ENCODE peak calls at places on chromosomes 16 and 17, in eight cellular contexts. O, Y, K, A, P, X, H and U are unnamed samples.

GRCh38 chr16:85627102-85627834 is 14.1 kb downstream of the GSE1 start:
- DNase-seq in O (no peak), Y (no peak), K (no peak), A (no peak), P (no peak), X (no peak), H (no peak), U (no peak)

GRCh38 chr17:37382056-37382455 is 6.3 kb downstream of the C17orf78 start:
- DNase-seq in O (no peak), Y (no peak), K (no peak), A (no peak), P (no peak), X (no peak), H (no peak), U (no peak)

GRCh38 chr17:56185491-56185890 is 32.2 kb downstream of the ANKFN1 start:
- DNase-seq in O (no peak), Y (no peak), K (no peak), A (no peak), P (no peak), X (no peak), H (no peak), U (no peak)

GRCh38 chr16:3608069-3608468 is 3.3 kb downstream of the SLX4 start:
- DNase-seq in O (no peak), Y (no peak), K (no peak), A (no peak), P (no peak), X (no peak), H (no peak), U (no peak)

GRCh38 chr17:72297326-72298115 is 176.7 kb downstream of the SOX9 start:
- DNase-seq in O (no peak), Y (no peak), K (no peak), A (no peak), P (peak), X (no peak), H (peak), U (no peak)

GRCh38 chr16:13453325-13453724 is 466.6 kb upstream of the ERCC4 start:
- DNase-seq in O (peak), Y (no peak), K (no peak), A (no peak), P (no peak), X (no peak), H (no peak), U (no peak)

GRCh38 chr16:81094771-81095251 is 1.4 kb downstream of the GCSH start:
- DNase-seq in O (no peak), Y (no peak), K (no peak), A (no peak), P (no peak), X (no peak), H (no peak), U (peak)

GRCh38 chr16:4660454-4661007 is 32.8 kb upstream of the NUDT16L1 start:
- DNase-seq in O (peak), Y (no peak), K (peak), A (peak), P (no peak), X (no peak), H (no peak), U (peak)

GRCh38 chr16:4090476-4090875 is 25.8 kb downstream of the ADCY9 start:
- DNase-seq in O (peak), Y (no peak), K (peak), A (no peak), P (no peak), X (no peak), H (no peak), U (peak)

GRCh38 chr16:88951989-88952388 is 25.0 kb downstream of the CBFA2T3 start:
- DNase-seq in O (no peak), Y (no peak), K (no peak), A (no peak), P (no peak), X (no peak), H (no peak), U (no peak)

GRCh38 chr16:72481419-72481818 is 309.5 kb upstream of the PMFBP1 start:
- DNase-seq in O (no peak), Y (no peak), K (no peak), A (no peak), P (no peak), X (no peak), H (no peak), U (no peak)

GRCh38 chr17:71409712-71410111 is 711.1 kb upstream of the SOX9 start:
- DNase-seq in O (no peak), Y (no peak), K (no peak), A (no peak), P (no peak), X (no peak), H (no peak), U (no peak)

GRCh38 chr17:14359251-14359939 is 58.5 kb downstream of the HS3ST3B1 start:
- DNase-seq in O (peak), Y (no peak), K (no peak), A (no peak), P (no peak), X (no peak), H (no peak), U (no peak)

GRCh38 chr16:78216166-78216745 is 116.8 kb downstream of the WWOX start:
- DNase-seq in O (no peak), Y (no peak), K (no peak), A (no peak), P (no peak), X (no peak), H (no peak), U (no peak)

GRCh38 chr16:4086153-4086552 is 30.1 kb downstream of the ADCY9 start:
- DNase-seq in O (no peak), Y (no peak), K (peak), A (no peak), P (no peak), X (no peak), H (no peak), U (no peak)

GRCh38 chr16:69772560-69773254 is 10.6 kb downstream of the WWP2 start:
- DNase-seq in O (no peak), Y (no peak), K (no peak), A (no peak), P (no peak), X (no peak), H (no peak), U (no peak)

GRCh38 chr16:81148277-81148676 is 52.1 kb upstream of the GCSH start:
- DNase-seq in O (no peak), Y (no peak), K (no peak), A (no peak), P (no peak), X (no peak), H (no peak), U (no peak)

GRCh38 chr17:13030459-13031305 is 12.9 kb upstream of the ELAC2 start:
- DNase-seq in O (peak), Y (no peak), K (peak), A (peak), P (no peak), X (no peak), H (peak), U (no peak)

GRCh38 chr17:83084621-83085056 is 5.2 kb downstream of the METRNL start:
- DNase-seq in O (no peak), Y (no peak), K (peak), A (no peak), P (no peak), X (no peak), H (no peak), U (no peak)

GRCh38 chr16:50547340-50547865 is 793 bp upstream of the NKD1 start:
- DNase-seq in O (peak), Y (peak), K (peak), A (peak), P (peak), X (no peak), H (peak), U (peak)

GRCh38 chr16:90015586-90016338 is 3.5 kb downstream of the DBNDD1 start:
- DNase-seq in O (no peak), Y (no peak), K (no peak), A (no peak), P (no peak), X (no peak), H (no peak), U (no peak)

GRCh38 chr16:17970816-17971291 is 365.7 kb downstream of the NPIPA8 start:
- DNase-seq in O (peak), Y (no peak), K (no peak), A (peak), P (no peak), X (no peak), H (no peak), U (no peak)

GRCh38 chr17:39823407-39824054 is 40.6 kb downstream of the IKZF3 start:
- DNase-seq in O (no peak), Y (no peak), K (no peak), A (no peak), P (no peak), X (no peak), H (no peak), U (no peak)

GRCh38 chr16:1681032-1681431 is 3.0 kb downstream of the JPT2 start:
- DNase-seq in O (no peak), Y (no peak), K (no peak), A (no peak), P (no peak), X (no peak), H (no peak), U (no peak)

GRCh38 chr16:85751665-85752501 is 987 bp upstream of the C16orf74 start:
- DNase-seq in O (no peak), Y (no peak), K (no peak), A (no peak), P (no peak), X (no peak), H (no peak), U (no peak)

GRCh38 chr17:83007504-83008475 is 71.6 kb upstream of the METRNL start:
- DNase-seq in O (no peak), Y (no peak), K (no peak), A (no peak), P (no peak), X (no peak), H (no peak), U (no peak)

GRCh38 chr16:59634951-59635350 is 900.8 kb upstream of the GOT2 start:
- DNase-seq in O (no peak), Y (no peak), K (no peak), A (no peak), P (no peak), X (no peak), H (no peak), U (no peak)

GRCh38 chr17:40862985-40863733 is 3.9 kb downstream of the KRT12 start:
- DNase-seq in O (no peak), Y (no peak), K (no peak), A (no peak), P (no peak), X (no peak), H (no peak), U (no peak)

GRCh38 chr16:79006762-79007161 is 593.8 kb downstream of the MAF start:
- DNase-seq in O (no peak), Y (no peak), K (no peak), A (no peak), P (no peak), X (no peak), H (no peak), U (no peak)

GRCh38 chr17:70365098-70365583 is 195.8 kb downstream of the KCNJ2 start:
- DNase-seq in O (no peak), Y (no peak), K (no peak), A (no peak), P (no peak), X (no peak), H (no peak), U (no peak)

DNA sequence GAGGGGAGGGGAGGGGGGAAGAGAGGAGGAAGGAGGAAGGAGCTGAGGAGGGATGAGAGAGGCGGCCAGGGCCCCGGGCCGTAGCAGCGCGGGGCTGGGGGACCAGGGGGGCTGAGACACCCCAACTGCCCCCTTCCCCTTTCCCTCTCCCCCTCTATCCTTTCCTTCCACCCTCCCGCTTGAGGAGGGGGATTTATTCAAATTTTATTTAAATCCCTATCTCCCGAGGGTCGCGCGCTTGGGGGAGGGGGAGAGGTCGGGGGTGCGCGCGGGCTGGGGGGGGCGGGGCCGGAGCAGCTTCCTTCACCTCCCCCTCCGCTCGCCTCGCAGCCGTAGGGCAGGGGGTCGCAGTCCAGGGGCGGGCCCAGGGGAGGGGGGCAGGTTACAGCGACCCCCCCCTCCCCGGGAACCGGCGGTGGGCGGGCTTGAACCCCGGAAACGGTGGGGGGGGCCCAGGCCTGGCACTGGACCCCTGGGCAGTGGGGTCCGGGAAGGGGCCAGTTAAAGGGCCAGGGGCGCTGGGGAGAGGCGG is at the start of gene FBXL19:
- DNase-seq in O (no peak), Y (peak), K (peak), A (no peak), P (no peak), X (no peak), H (no peak), U (peak)
- TF ChIP-seq POLR2A in O (no peak), Y (no peak), K (no peak), A (no peak), P (peak), X (no peak), H (peak), U (peak)

GRCh38 chr17:81404557-81405165 is 9.4 kb downstream of the BAHCC1 start:
- DNase-seq in O (no peak), Y (no peak), K (peak), A (peak), P (no peak), X (no peak), H (no peak), U (no peak)
- TF ChIP-seq POLR2A in O (peak), Y (no peak), K (peak), A (no peak), P (no peak), X (no peak), H (no peak), U (no peak)

DNA sequence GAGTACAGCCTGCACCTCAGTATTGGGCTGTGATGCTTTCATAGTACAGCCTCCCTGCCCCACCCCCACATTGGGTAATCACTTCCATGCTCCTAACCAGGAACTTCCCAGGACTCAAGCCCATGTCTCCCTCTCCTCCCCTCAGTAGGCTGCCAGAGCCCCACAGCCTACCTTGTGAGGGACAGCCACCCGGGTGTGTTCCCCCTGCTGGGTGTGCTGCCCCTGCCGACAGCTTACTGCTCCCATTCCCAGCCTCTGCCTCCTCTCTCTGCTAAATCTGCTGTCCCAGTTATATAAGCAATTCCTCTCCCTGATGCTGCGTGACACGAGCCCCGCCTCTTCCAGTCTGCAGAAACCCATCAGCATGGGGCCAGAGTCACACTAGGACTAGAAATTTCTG is at the start of gene RSKR:
- DNase-seq in O (no peak), Y (no peak), K (no peak), A (no peak), P (no peak), X (no peak), H (no peak), U (no peak)
- TF ChIP-seq POLR2A in O (no peak), Y (no peak), K (no peak), A (no peak), P (no peak), X (no peak), H (no peak), U (no peak)

DNA sequence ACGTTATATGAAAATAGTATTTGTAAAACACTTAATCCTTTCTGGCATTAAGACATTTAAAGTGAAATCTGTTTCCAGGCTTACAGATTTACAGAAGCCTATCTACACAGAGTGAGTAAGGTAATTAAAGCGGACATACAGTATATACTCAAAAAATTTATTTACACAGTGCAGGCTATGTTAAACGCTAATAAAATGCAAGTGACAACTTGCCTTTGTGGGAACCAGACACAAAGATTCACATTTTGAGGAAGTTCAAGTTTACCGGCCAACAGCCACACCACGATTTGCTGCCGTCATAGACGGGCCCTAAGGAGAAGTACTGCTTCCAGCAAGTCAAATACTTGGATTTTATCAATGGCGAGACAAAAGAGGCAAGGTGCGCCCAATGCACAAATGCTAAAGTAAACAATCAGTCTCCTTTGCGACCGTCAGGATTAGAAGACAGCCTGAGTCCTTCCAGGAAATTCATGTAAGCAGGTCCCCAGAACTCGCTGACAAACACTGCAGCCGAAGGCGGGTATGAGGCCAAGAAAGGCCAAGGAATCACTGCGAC is 799 bp downstream of the VPS35 start:
- DNase-seq in O (peak), Y (peak), K (peak), A (no peak), P (no peak), X (no peak), H (no peak), U (no peak)
- TF ChIP-seq POLR2A in O (no peak), Y (no peak), K (no peak), A (no peak), P (no peak), X (no peak), H (no peak), U (no peak)

GRCh38 chr16:22191966-22192260 is 14.2 kb upstream of the EEF2K start:
- DNase-seq in O (peak), Y (no peak), K (peak), A (no peak), P (no peak), X (no peak), H (peak), U (peak)

GRCh38 chr16:22191089-22191965 is 14.8 kb upstream of the EEF2K start:
- DNase-seq in O (peak), Y (peak), K (peak), A (peak), P (peak), X (peak), H (peak), U (peak)

GRCh38 chr16:22190169-22191088 is 15.6 kb upstream of the EEF2K start:
- DNase-seq in O (peak), Y (peak), K (peak), A (peak), P (peak), X (peak), H (peak), U (peak)

GRCh38 chr16:22193134-22193411 is 13.0 kb upstream of the EEF2K start:
- DNase-seq in O (no peak), Y (no peak), K (no peak), A (no peak), P (no peak), X (no peak), H (no peak), U (no peak)

DNA sequence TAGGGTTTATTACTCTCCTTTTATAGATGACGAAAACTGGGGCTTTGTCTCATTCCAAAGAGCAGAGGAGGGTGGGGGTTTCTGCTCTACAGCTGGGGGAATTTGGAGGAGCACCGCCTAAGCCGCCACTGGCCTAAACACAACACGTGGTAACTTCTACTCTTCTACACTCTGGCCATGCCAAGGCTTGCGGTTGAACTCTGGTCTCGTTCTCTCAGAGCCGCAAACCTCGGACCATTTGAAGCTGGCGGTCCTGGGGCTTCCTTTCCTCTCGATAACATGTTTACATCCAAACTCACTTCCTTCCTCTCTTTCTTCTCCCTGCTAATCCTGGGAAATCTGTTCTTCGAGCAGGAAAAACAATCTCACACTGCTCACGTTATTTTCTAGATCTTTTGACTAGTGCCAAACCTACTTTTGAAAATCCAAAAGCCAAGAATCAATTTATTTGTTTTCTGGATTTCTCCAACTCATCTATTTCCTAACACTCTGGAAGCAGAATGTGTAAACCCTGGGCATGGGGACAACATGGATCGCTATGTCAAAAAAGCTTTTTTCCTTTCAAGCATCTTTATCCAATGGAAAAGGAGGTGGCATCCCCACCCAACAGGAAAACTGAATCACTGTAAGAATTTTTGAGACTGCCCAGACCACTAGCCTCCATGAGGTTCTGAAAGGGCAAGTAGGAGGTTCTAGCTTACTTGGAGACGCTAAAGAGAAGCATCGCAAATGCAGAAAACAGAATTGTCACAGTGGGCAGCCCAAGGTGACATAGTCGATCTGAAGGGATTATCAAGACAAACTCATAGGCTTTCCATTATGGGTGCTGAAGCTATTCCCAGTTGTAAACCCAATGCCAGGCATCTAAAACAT is 13.6 kb upstream of the EEF2K start:
- DNase-seq in O (peak), Y (peak), K (peak), A (peak), P (no peak), X (peak), H (no peak), U (peak)
- TF ChIP-seq POLR2A in O (no peak), Y (peak), K (peak), A (peak), P (no peak), X (no peak), H (no peak), U (peak)

DNA sequence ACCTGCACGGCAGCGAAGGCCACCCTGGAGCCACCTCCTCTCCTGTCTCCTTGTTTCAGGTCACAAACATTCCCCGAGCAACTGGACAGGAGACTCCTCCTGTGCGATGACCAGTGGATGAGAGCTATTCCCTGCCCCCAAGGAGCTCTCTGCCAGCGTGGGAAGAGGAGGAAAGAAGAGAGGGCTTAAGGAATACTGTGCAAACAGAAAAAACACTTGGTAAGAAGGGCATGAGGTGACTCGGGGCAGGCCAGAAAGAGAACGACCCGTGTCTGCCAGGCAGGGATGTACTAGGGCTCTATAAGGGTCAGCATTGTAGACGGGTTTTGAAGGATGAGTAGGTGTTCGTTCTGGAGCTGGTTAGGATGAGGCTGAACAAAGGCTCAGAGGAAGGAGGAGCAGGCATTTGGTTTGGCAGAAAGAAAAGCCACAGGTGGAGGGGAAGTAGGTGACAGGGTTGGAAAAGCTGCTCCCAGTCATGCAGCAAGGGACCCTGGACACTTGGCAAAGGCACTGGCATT is 11.0 kb downstream of the VAC14 start:
- DNase-seq in O (no peak), Y (no peak), K (no peak), A (no peak), P (no peak), X (no peak), H (no peak), U (no peak)
- TF ChIP-seq POLR2A in O (no peak), Y (no peak), K (no peak), A (no peak), P (no peak), X (no peak), H (no peak), U (no peak)